ENCODE peak calls at places on chromosomes 5 and 9, in nine cellular contexts. B is naive thymus-derived CD4-positive, alpha-beta T cell; T is pancreas; H is psoas muscle; A is effector memory CD4-positive, alpha-beta T cell; V is testis; W is left lung; I is CD4-positive, alpha-beta memory T cell; P is heart left ventricle. C is an unnamed sample.
A peak's percentile ranks its signal among the peaks of the same experiment; 100 is the strongest.

GRCh38 chr5:40578501-40579451 is 100.9 kb upstream of the PTGER4 start:
- DNase-seq in I (no peak), V (no peak), H (no peak), T (no peak), P (peak; percentile 38), W (no peak), B (peak; percentile 7), A (no peak), C (no peak)

GRCh38 chr5:57494104-57495098 is 11.8 kb upstream of the ACTBL2 start:
- DNase-seq in H (no peak), B (no peak), A (no peak), I (peak; percentile 42), W (peak; percentile 74), P (peak; percentile 73), V (no peak), T (no peak), C (peak; percentile 28)

GRCh38 chr5:56269216-56269927 is 36.2 kb upstream of the ANKRD55 start:
- DNase-seq in V (peak; percentile 38), A (peak; percentile 1), I (peak; percentile 39), W (no peak), B (peak; percentile 48), P (no peak), T (no peak), H (no peak), C (no peak)

GRCh38 chr9:8474937-8475336 is 675.4 kb upstream of the DMAC1 start:
- DNase-seq in B (no peak), W (no peak), P (no peak), T (no peak), A (no peak), V (no peak), I (no peak), H (no peak), C (no peak)

GRCh38 chr5:104793031-104793430 is 1230.4 kb upstream of the NUDT12 start:
- DNase-seq in P (no peak), V (no peak), T (no peak), H (no peak), W (no peak), I (no peak), A (no peak), B (no peak), C (no peak)

GRCh38 chr5:40958811-40959210 is 49.5 kb downstream of the C7 start:
- DNase-seq in H (no peak), V (no peak), A (no peak), P (no peak), B (no peak), T (no peak), I (no peak), W (no peak), C (no peak)

GRCh38 chr9:127805620-127806019 is 2.9 kb downstream of the FPGS start:
- DNase-seq in W (no peak), P (no peak), T (no peak), H (no peak), A (no peak), V (no peak), I (no peak), B (no peak), C (no peak)

GRCh38 chr5:43432486-43433365 is 20.5 kb upstream of the CCL28 start:
- DNase-seq in I (no peak), T (peak; percentile 70), V (peak; percentile 50), A (no peak), B (no peak), H (peak; percentile 42), W (peak; percentile 80), P (peak; percentile 36), C (no peak)

GRCh38 chr5:146068136-146068717 is 37.1 kb downstream of the PLAC8L1 start:
- DNase-seq in A (no peak), T (peak; percentile 66), V (no peak), I (no peak), P (peak; percentile 37), B (no peak), H (no peak), W (no peak), C (no peak)

GRCh38 chr9:26789959-26790358 is 102.6 kb downstream of the CAAP1 start:
- DNase-seq in B (no peak), A (no peak), I (no peak), T (no peak), V (no peak), H (no peak), P (no peak), W (no peak), C (no peak)

GRCh38 chr5:58156977-58157701 is 302.7 kb downstream of the PLK2 start:
- DNase-seq in V (no peak), B (no peak), H (no peak), I (no peak), W (no peak), A (no peak), P (peak; percentile 54), T (no peak), C (no peak)

GRCh38 chr5:109191153-109191558 is 218.6 kb downstream of the PJA2 start:
- DNase-seq in P (no peak), A (no peak), T (no peak), W (no peak), I (no peak), B (no peak), H (no peak), V (no peak), C (no peak)

GRCh38 chr5:103450333-103451061 is 112.1 kb downstream of the NUDT12 start:
- DNase-seq in T (no peak), H (no peak), V (no peak), P (no peak), A (no peak), W (no peak), B (no peak), I (no peak), C (no peak)

GRCh38 chr5:19488786-19489185 is 499.2 kb downstream of the CDH18 start:
- DNase-seq in W (no peak), H (no peak), B (no peak), I (no peak), V (no peak), A (no peak), P (no peak), T (no peak), C (no peak)

GRCh38 chr9:98726735-98727134 is 18.0 kb upstream of the GABBR2 start:
- DNase-seq in B (no peak), W (no peak), V (no peak), H (no peak), A (no peak), I (no peak), T (no peak), P (no peak), C (no peak)

GRCh38 chr9:133639613-133640012 is 3.5 kb downstream of the DBH start:
- DNase-seq in H (peak; percentile 2), P (no peak), I (no peak), V (no peak), T (peak; percentile 42), A (no peak), B (no peak), W (peak; percentile 45), C (no peak)

GRCh38 chr9:16960084-16960483 is 89.6 kb upstream of the BNC2 start:
- DNase-seq in I (no peak), B (no peak), V (no peak), A (no peak), W (no peak), T (no peak), P (no peak), H (no peak), C (no peak)

GRCh38 chr5:35908266-35908665 is 30.2 kb downstream of the CAPSL start:
- DNase-seq in A (no peak), W (no peak), T (no peak), P (no peak), I (no peak), B (no peak), V (no peak), H (no peak), C (no peak)
- H3K9me3 ChIP-seq in A (no peaks in the 10 kb centered on the region), W (no peaks in the 10 kb centered on the region), T (no peaks in the 10 kb centered on the region), P (peaks cover 5% of the 10 kb centered on the region), I (no peaks in the 10 kb centered on the region), B (no peaks in the 10 kb centered on the region), V (no peaks in the 10 kb centered on the region), H (no peaks in the 10 kb centered on the region), C (no peaks in the 10 kb centered on the region)

DNA sequence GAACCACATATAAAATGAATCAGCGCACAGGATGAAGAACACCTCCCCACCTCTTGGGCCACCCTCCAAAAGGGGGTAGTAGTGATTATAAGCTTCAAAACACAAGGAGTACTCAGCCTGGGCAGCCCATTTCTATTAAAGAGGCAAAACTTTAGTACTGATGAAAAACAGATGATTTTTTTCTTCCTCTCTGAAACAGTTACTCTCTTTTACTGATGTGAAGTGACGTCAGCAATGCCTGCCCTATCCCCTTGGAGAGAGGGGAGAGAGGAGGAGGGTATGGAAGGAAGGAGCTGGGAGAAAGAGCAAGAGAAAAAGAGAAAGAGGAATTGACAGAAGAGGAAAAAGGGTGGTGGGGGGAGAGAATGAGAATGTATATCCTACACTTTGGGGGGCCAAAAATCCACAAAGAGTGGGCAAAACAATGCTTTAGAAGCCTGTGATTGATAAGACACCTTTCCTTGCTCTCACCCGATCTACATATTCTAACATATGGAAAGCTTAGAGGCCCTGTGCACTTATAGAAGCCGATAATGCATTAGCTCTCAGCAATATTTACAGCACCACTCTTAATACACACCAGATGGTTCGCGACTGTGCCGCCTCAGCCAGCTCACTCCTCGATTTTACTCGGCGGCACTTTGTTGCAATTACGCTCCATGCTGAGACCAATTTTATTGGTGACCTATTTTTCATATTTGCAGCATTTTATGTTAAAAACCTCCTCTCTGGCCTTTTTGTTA is 18.6 kb downstream of the NR2F1 start:
- DNase-seq in P (no peak), I (no peak), W (no peak), V (no peak), H (no peak), A (no peak), B (no peak), T (no peak), C (no peak)
- H3K4me3 ChIP-seq in P (no peak overlapping the region), I (no peak overlapping the region), W (no peak overlapping the region), V (no peak overlapping the region), H (no peak overlapping the region), A (no peak overlapping the region), B (no peak overlapping the region), T (no peak overlapping the region), C (no peak overlapping the region)

DNA sequence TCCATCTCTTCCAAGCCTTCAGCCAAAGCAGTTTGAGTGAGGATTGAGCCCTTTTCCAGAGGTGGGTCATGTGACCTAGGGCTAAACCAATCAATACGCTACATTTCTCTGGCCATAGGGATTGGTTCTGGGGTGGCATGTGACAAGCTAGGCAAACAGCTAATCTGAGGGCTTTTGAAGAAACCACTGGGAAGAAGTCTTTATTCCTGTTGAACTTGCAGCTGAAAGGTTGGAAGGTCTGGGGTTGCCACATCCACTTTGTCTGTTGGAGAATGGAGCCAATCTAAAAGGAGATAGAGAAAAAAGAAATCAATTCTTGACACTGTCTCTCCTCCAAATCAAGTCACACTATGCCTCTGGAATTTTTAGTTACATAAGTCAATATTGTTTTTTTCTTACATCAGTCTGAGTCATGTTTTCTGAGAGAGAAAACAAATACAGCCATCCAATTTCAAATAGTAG is 637.8 kb upstream of the WWC1 start:
- DNase-seq in B (no peak), V (peak; percentile 15), H (no peak), P (no peak), A (no peak), W (no peak), I (no peak), T (no peak), C (no peak)
- H3K27ac ChIP-seq in B (no peak overlapping the region), V (no peak overlapping the region), H (no peak overlapping the region), P (no peak overlapping the region), A (no peak overlapping the region), W (no peak overlapping the region), I (no peak overlapping the region), T (no peak overlapping the region), C (no peak overlapping the region)

DNA sequence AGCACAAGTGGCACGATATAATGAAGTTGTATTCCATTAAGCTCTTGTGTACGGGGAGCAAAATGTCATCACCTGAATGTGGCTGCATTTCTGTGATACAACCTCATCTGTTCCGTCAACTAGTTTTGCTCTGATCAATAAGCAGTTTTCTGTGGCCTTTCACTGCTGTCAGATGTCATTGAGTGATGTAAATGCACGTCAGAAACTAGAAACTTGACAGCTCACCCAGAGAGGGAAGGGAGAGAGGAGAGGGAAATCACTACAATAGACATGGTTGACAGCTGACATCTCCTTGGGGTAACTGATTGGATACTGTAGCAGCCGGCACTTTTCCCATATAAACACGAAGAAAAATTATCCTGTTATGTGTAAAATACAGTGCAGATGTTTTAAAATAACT is 62.7 kb downstream of the SNX24 start:
- DNase-seq in A (no peak), I (no peak), H (no peak), V (no peak), P (no peak), B (no peak), W (no peak), T (no peak), C (no peak)
- H3K9me3 ChIP-seq in A (no peaks in the 10 kb centered on the region), I (no peaks in the 10 kb centered on the region), H (no peaks in the 10 kb centered on the region), V (no peaks in the 10 kb centered on the region), P (no peaks in the 10 kb centered on the region), B (no peaks in the 10 kb centered on the region), W (no peaks in the 10 kb centered on the region), T (no peaks in the 10 kb centered on the region), C (no peaks in the 10 kb centered on the region)